ENCODE peak calls at places on chromosome 5, in ten cellular contexts. G is thoracic aorta, Z is RWPE2, R is neural crest cell, C is epithelial cell of esophagus, D is left ventricle myocardium inferior, K is RWPE1, A is kidney, Y is ovary, F is HFFc6. I is an unnamed sample.

GRCh38 chr5:56900858-56901578 is 8.4 kb upstream of the SETD9 start:
- DNase-seq in C (peak), Z (no peak), R (peak), D (no peak), Y (no peak), K (peak), A (no peak), F (peak), G (no peak), I (peak)

GRCh38 chr5:97644896-97645295 is 461.8 kb upstream of the RIOK2 start:
- DNase-seq in A (no peak), G (no peak), C (no peak), K (no peak), F (no peak), Z (no peak), R (no peak), D (no peak), Y (no peak), I (no peak)

GRCh38 chr5:172437445-172438303 is 16.7 kb downstream of the SH3PXD2B start:
- DNase-seq in G (no peak), Z (no peak), A (peak), F (peak), R (no peak), Y (no peak), D (peak), C (peak), K (peak), I (peak)

GRCh38 chr5:76294573-76294972 is 108.5 kb upstream of the IQGAP2 start:
- DNase-seq in A (no peak), R (no peak), D (no peak), F (no peak), G (no peak), Z (no peak), K (no peak), C (no peak), Y (no peak), I (no peak)

GRCh38 chr5:31965227-31965626 is 208.9 kb downstream of the GOLPH3 start:
- DNase-seq in Z (no peak), Y (no peak), G (no peak), A (no peak), D (no peak), K (no peak), F (no peak), C (no peak), R (no peak), I (no peak)

GRCh38 chr5:139275536-139276297 is 17.8 kb upstream of the MATR3 start:
- DNase-seq in C (peak), Z (no peak), F (no peak), R (no peak), A (no peak), K (peak), D (no peak), G (no peak), Y (no peak), I (peak)

GRCh38 chr5:178672635-178673034 is 45.8 kb upstream of the CLK4 start:
- DNase-seq in R (no peak), F (no peak), K (no peak), Z (no peak), Y (no peak), C (no peak), G (no peak), D (no peak), A (no peak), I (no peak)

GRCh38 chr5:68460147-68460760 is 244.7 kb downstream of the PIK3R1 start:
- DNase-seq in Z (no peak), R (peak), A (no peak), G (no peak), D (no peak), F (peak), K (peak), C (peak), Y (no peak), I (peak)

GRCh38 chr5:95728494-95729114 is 2.5 kb upstream of the RHOBTB3 start:
- DNase-seq in A (no peak), D (no peak), K (no peak), Z (no peak), Y (no peak), R (no peak), F (no peak), C (peak), G (no peak), I (no peak)

GRCh38 chr5:146368137-146368536 is 29.5 kb downstream of the POU4F3 start:
- DNase-seq in Y (no peak), D (no peak), R (no peak), C (peak), A (no peak), K (no peak), G (no peak), Z (no peak), F (no peak), I (peak)

GRCh38 chr5:65790371-65791163 is 68.6 kb downstream of the NLN start:
- DNase-seq in Y (no peak), R (no peak), D (no peak), F (no peak), C (no peak), K (no peak), A (no peak), G (no peak), Z (no peak), I (no peak)

GRCh38 chr5:60652206-60652605 is 47.8 kb downstream of the DEPDC1B start:
- DNase-seq in A (no peak), R (no peak), Z (no peak), Y (no peak), F (peak), D (no peak), C (peak), G (no peak), K (peak), I (peak)

GRCh38 chr5:7078901-7079300 is 317.0 kb upstream of the ADCY2 start:
- DNase-seq in Z (no peak), A (no peak), D (no peak), C (peak), K (no peak), Y (no peak), G (no peak), F (no peak), R (peak), I (peak)
- TF ChIP-seq CTCF in Z (peak), A (peak), D (no peak), C (peak), K (peak), Y (no peak), G (no peak), F (no peak), R (peak), I (no peak)

GRCh38 chr5:73944581-73944980 is 318.6 kb downstream of the ARHGEF28 start:
- DNase-seq in Z (no peak), F (no peak), R (no peak), A (no peak), Y (no peak), D (no peak), G (no peak), K (no peak), C (no peak), I (no peak)
- TF ChIP-seq CTCF in Z (no peak), F (no peak), R (no peak), A (no peak), Y (no peak), D (no peak), G (no peak), K (no peak), C (no peak), I (no peak)

GRCh38 chr5:62206150-62206829 is 99.7 kb upstream of the KIF2A start:
- DNase-seq in D (no peak), Z (no peak), F (no peak), K (no peak), C (peak), A (no peak), Y (no peak), G (no peak), R (no peak), I (peak)
- TF ChIP-seq CTCF in D (no peak), Z (peak), F (no peak), K (no peak), C (peak), A (no peak), Y (no peak), G (no peak), R (no peak), I (no peak)

GRCh38 chr5:9516591-9516990 is 29.3 kb downstream of the SEMA5A start:
- DNase-seq in A (no peak), D (no peak), F (no peak), Y (no peak), Z (no peak), G (no peak), K (no peak), C (peak), R (no peak), I (no peak)
- TF ChIP-seq CTCF in A (no peak), D (no peak), F (peak), Y (no peak), Z (peak), G (no peak), K (no peak), C (no peak), R (no peak), I (no peak)

DNA sequence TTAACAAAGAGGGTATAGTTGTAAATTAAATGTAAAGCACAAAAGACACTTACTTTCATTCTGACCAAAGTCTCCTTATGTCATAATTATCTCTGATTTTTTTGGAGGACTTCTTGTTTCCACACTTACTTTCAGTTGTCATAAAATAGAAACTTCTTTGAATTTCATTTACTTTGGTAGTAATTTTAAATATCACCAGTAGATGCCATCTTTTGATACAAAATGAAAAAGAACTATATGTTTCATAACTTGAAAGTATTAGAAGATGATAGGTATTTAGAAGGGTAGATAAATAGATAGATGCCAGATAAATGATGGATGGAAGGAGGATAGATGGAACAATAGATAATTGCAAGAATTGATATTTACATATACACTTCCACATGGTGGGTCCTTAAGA is 1865.3 kb upstream of the CDH9 start:
- DNase-seq in F (no peak), A (no peak), D (no peak), Z (no peak), G (no peak), Y (no peak), K (no peak), C (no peak), R (no peak), I (no peak)
- TF ChIP-seq CTCF in F (no peak), A (no peak), D (no peak), Z (peak), G (no peak), Y (no peak), K (peak), C (no peak), R (no peak), I (peak)

GRCh38 chr5:107104774-107105050 is 566.0 kb downstream of the EFNA5 start:
- DNase-seq in F (no peak), Z (no peak), K (peak), D (no peak), R (no peak), A (no peak), C (peak), Y (no peak), G (no peak), I (no peak)
- TF ChIP-seq CTCF in F (no peak), Z (peak), K (peak), D (peak), R (no peak), A (peak), C (peak), Y (no peak), G (no peak), I (no peak)